ENCODE peak calls at places on chromosomes 6 and 20, in four cellular contexts. V is left lung, E is left ventricle myocardium inferior, T is cardiac muscle cell. F is an unnamed sample.
A peak's percentile ranks its signal among the peaks of the same experiment; 100 is the strongest.

GRCh38 chr6:43799671-43800623 is 29.9 kb downstream of the VEGFA start:
- DNase-seq in T (no peak), V (no peak), E (no peak), F (no peak)

GRCh38 chr6:15608406-15608805 is 54.4 kb downstream of the DTNBP1 start:
- DNase-seq in T (peak; percentile 66), E (no peak), V (no peak), F (no peak)

GRCh38 chr20:38867062-38867359 is 59.2 kb upstream of the FAM83D start:
- DNase-seq in T (no peak), V (no peak), E (no peak), F (no peak)

GRCh38 chr6:46637145-46637544 is 15.5 kb downstream of the CYP39A1 start:
- DNase-seq in T (peak; percentile 50), V (no peak), E (no peak), F (no peak)

GRCh38 chr6:15948930-15949900 is 179.7 kb upstream of the MYLIP start:
- DNase-seq in T (peak; percentile 44), V (no peak), E (no peak), F (peak; percentile 63)

GRCh38 chr20:56465997-56466396 is 2.4 kb upstream of the RTF2 start:
- DNase-seq in E (no peak), T (no peak), V (no peak), F (no peak)

GRCh38 chr6:12280458-12280857 is 9.7 kb upstream of the EDN1 start:
- DNase-seq in E (no peak), T (peak; percentile 31), V (no peak), F (no peak)

GRCh38 chr6:53746442-53747103 is 48.2 kb upstream of the LRRC1 start:
- DNase-seq in V (no peak), T (no peak), E (no peak), F (no peak)

GRCh38 chr6:43877463-43878126 is 107.6 kb downstream of the VEGFA start:
- DNase-seq in T (no peak), E (no peak), V (no peak), F (no peak)

GRCh38 chr6:82085701-82086100 is 161.8 kb downstream of the IBTK start:
- DNase-seq in V (no peak), E (no peak), T (no peak), F (no peak)

GRCh38 chr20:58389324-58389967 is 417 bp downstream of the VAPB start:
- DNase-seq in V (peak; percentile 86), E (peak; percentile 41), T (peak; percentile 43), F (no peak)

GRCh38 chr6:11054722-11055121 is 10.6 kb upstream of the ELOVL2 start:
- DNase-seq in E (no peak), V (no peak), T (no peak), F (no peak)

GRCh38 chr6:5234869-5235268 is 25.9 kb downstream of the LYRM4 start:
- DNase-seq in V (no peak), T (no peak), E (no peak), F (no peak)

GRCh38 chr6:13370623-13371022 is 42.3 kb upstream of the TBC1D7 start:
- DNase-seq in V (no peak), E (no peak), T (no peak), F (no peak)
- H3K4me1 ChIP-seq in V (no peaks in the 10 kb centered on the region), E (peaks cover 61% of the 10 kb centered on the region), T (peaks cover 42% of the 10 kb centered on the region), F (peaks cover 34% of the 10 kb centered on the region)

GRCh38 chr6:151051164-151051563 is 185.7 kb downstream of the MTHFD1L start:
- DNase-seq in T (no peak), E (no peak), V (no peak), F (no peak)

GRCh38 chr6:151056230-151056907 is 183.4 kb upstream of the AKAP12 start:
- DNase-seq in V (no peak), E (no peak), T (no peak), F (no peak)

GRCh38 chr6:151054304-151054703 is 185.5 kb upstream of the AKAP12 start:
- DNase-seq in E (peak; percentile 34), T (peak; percentile 82), V (no peak), F (no peak)

GRCh38 chr6:151052021-151052646 is 186.6 kb downstream of the MTHFD1L start:
- DNase-seq in E (no peak), V (no peak), T (no peak), F (no peak)
- TF ChIP-seq CTCF in E (no peak), V (no peak), T (no peak), F (no peak)

GRCh38 chr6:26250806-26251075 is 114.3 kb upstream of the BTN3A2 start:
- DNase-seq in E (no peak), T (peak; percentile 63), V (no peak), F (no peak)

GRCh38 chr6:26249709-26249958 is 115.4 kb upstream of the BTN3A2 start:
- DNase-seq in E (no peak), V (no peak), T (no peak), F (no peak)

GRCh38 chr6:26246553-26246952 is 118.4 kb upstream of the BTN3A2 start:
- DNase-seq in V (peak; percentile 38), T (no peak), E (no peak), F (no peak)

GRCh38 chr6:26251354-26252081 is 113.5 kb upstream of the BTN3A2 start:
- DNase-seq in E (peak; percentile 17), T (peak; percentile 94), V (peak; percentile 86), F (peak; percentile 70)

DNA sequence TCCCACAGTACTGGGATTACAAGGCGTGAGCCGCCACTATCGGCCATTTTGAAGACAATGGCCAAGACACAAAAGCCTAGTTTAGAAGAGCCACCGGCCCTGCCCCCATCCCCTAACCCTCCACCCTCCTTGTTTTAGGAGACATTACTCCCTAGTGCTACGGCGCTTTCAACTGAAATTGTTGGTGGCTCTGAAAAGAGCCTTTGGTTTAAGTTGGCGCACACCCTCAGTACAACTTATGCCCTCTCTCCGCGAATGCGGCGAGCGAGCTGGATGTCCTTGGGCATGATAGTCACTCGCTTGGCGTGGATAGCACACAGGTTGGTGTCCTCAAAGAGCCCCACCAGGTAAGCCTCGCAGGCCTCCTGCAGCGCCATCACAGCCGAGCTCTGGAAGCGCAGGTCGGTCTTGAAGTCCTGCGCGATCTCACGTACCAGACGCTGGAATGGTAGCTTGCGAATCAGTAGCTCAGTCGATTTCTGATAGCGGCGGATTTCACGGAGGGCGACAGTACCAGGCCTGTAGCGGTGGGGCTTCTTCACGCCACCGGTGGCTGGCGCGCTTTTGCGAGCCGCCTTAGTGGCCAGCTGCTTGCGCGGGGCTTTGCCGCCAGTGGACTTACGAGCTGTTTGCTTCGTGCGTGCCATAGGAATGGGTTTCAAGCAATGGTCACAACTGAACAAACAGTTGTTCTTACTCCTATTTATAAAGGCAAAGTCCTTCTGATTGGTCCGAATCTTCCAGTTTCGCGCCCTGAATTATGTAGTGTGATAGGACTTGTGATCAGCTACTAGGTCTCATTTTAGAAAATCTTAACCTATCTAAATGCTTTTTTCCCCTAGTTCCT is 114.8 kb upstream of the BTN3A2 start:
- DNase-seq in E (peak; percentile 31), T (peak; percentile 71), V (peak; percentile 85), F (peak; percentile 71)
- H3K4me3 ChIP-seq in E (peak overlapping the region; percentile 63), T (peak overlapping the region; percentile 57), V (peak overlapping the region; percentile 48), F (peak overlapping the region; percentile 50)

DNA sequence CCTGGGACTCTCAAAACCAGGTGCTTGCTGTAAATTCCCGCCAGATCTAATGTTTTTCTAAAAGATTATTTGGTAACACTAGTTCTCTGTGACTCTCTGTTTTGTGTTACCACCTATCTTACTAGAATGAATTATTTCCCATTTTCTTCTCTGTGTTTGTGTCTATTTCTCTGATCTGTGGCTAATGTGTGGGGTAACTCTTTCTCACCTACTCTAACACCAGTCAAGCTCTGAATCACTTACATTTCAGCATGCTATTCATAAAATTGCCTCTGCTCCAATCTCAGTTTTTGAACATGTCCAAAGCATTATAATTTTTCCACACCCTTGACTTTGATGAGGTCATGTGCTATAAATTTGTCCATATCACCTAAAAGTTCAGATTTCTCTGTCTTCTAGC is 23.2 kb upstream of the COL19A1 start:
- DNase-seq in V (no peak), T (no peak), E (no peak), F (no peak)
- H3K4me1 ChIP-seq in V (no peaks in the 10 kb centered on the region), T (no peaks in the 10 kb centered on the region), E (peaks cover 7% of the 10 kb centered on the region), F (no peaks in the 10 kb centered on the region)

DNA sequence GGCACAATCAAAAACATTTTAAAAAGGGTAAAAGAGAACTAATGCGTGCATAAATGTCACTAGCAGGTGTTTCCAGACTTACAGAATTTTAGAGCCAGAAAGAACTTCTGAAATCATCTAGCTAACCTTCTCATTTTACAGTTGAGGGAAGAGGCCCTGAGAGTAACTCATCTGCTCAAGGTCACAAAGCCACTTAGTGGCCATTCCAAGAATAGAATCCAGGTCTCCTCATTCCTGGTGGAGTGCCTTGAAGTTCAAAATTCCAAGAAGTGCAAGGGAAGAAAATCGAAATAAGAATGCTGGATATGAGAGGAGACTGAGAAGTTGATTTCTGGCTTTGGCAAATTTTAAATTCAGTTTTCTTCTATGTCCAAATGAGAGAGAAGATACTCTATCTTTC is 3.2 kb upstream of the KIAA0408 start:
- DNase-seq in E (no peak), T (no peak), V (no peak), F (no peak)
- TF ChIP-seq CTCF in E (no peak), T (no peak), V (no peak), F (no peak)

F was measured in upper lobe of right lung.